ENCODE peak calls at places on chromosomes 5 and 9, in seven cellular contexts. One of them, this sample, is unnamed.

GRCh38 chr5:606061-606460 is 6.1 kb upstream of the CEP72 start:
- DNase-seq in A549: no peak
- DNase-seq in HCT116: no peak
- DNase-seq in thyroid gland: no peak
- DNase-seq in upper lobe of left lung: peak
- DNase-seq in testis: no peak
- DNase-seq in Peyer's patch: peak
- DNase-seq in this sample: no peak

GRCh38 chr5:153573326-153574033 is 83.0 kb downstream of the GRIA1 start:
- DNase-seq in A549: no peak
- DNase-seq in HCT116: no peak
- DNase-seq in thyroid gland: peak
- DNase-seq in upper lobe of left lung: peak
- DNase-seq in testis: no peak
- DNase-seq in Peyer's patch: no peak
- DNase-seq in this sample: no peak

GRCh38 chr9:119501374-119501773 is 132.1 kb upstream of the BRINP1 start:
- DNase-seq in A549: no peak
- DNase-seq in HCT116: no peak
- DNase-seq in thyroid gland: no peak
- DNase-seq in upper lobe of left lung: no peak
- DNase-seq in testis: no peak
- DNase-seq in Peyer's patch: no peak
- DNase-seq in this sample: no peak

GRCh38 chr9:135387976-135388375 is 91.6 kb upstream of the PPP1R26 start:
- DNase-seq in A549: no peak
- DNase-seq in HCT116: no peak
- DNase-seq in thyroid gland: no peak
- DNase-seq in upper lobe of left lung: no peak
- DNase-seq in testis: no peak
- DNase-seq in Peyer's patch: no peak
- DNase-seq in this sample: no peak

GRCh38 chr5:157750320-157750719 is 6.8 kb downstream of the LSM11 start:
- DNase-seq in A549: no peak
- DNase-seq in HCT116: no peak
- DNase-seq in thyroid gland: no peak
- DNase-seq in upper lobe of left lung: no peak
- DNase-seq in testis: no peak
- DNase-seq in Peyer's patch: no peak
- DNase-seq in this sample: no peak

GRCh38 chr5:141945511-141946024 is 12.4 kb downstream of the PCDH12 start:
- DNase-seq in A549: no peak
- DNase-seq in HCT116: no peak
- DNase-seq in thyroid gland: no peak
- DNase-seq in upper lobe of left lung: no peak
- DNase-seq in testis: no peak
- DNase-seq in Peyer's patch: peak
- DNase-seq in this sample: no peak

GRCh38 chr5:94691947-94692346 is 73.5 kb downstream of the SLF1 start:
- DNase-seq in A549: peak
- DNase-seq in HCT116: no peak
- DNase-seq in thyroid gland: peak
- DNase-seq in upper lobe of left lung: no peak
- DNase-seq in testis: peak
- DNase-seq in Peyer's patch: no peak
- DNase-seq in this sample: no peak

GRCh38 chr9:69431777-69432176 is 106.8 kb downstream of the ENTREP1 start:
- DNase-seq in A549: no peak
- DNase-seq in HCT116: no peak
- DNase-seq in thyroid gland: no peak
- DNase-seq in upper lobe of left lung: no peak
- DNase-seq in testis: no peak
- DNase-seq in Peyer's patch: no peak
- DNase-seq in this sample: no peak

GRCh38 chr9:37918665-37919165 is 14.8 kb upstream of the SLC25A51 start:
- DNase-seq in A549: no peak
- DNase-seq in HCT116: no peak
- DNase-seq in thyroid gland: no peak
- DNase-seq in upper lobe of left lung: no peak
- DNase-seq in testis: no peak
- DNase-seq in Peyer's patch: no peak
- DNase-seq in this sample: no peak

GRCh38 chr5:152688561-152689274 is 283.6 kb upstream of the NMUR2 start:
- DNase-seq in A549: peak
- DNase-seq in HCT116: no peak
- DNase-seq in thyroid gland: peak
- DNase-seq in upper lobe of left lung: peak
- DNase-seq in testis: no peak
- DNase-seq in Peyer's patch: no peak
- DNase-seq in this sample: no peak

GRCh38 chr5:172454355-172455086 is at the start of gene SH3PXD2B:
- DNase-seq in A549: peak
- DNase-seq in HCT116: no peak
- DNase-seq in thyroid gland: peak
- DNase-seq in upper lobe of left lung: peak
- DNase-seq in testis: no peak
- DNase-seq in Peyer's patch: peak
- DNase-seq in this sample: peak

GRCh38 chr9:14710804-14711203 is 11.7 kb downstream of the CER1 start:
- DNase-seq in A549: no peak
- DNase-seq in HCT116: no peak
- DNase-seq in thyroid gland: no peak
- DNase-seq in upper lobe of left lung: no peak
- DNase-seq in testis: no peak
- DNase-seq in Peyer's patch: no peak
- DNase-seq in this sample: no peak

GRCh38 chr5:74240783-74241750 is 399.5 kb downstream of the ENC1 start:
- DNase-seq in A549: no peak
- DNase-seq in HCT116: no peak
- DNase-seq in thyroid gland: no peak
- DNase-seq in upper lobe of left lung: no peak
- DNase-seq in testis: peak
- DNase-seq in Peyer's patch: no peak
- DNase-seq in this sample: no peak

GRCh38 chr5:110735545-110735944 is 3.3 kb upstream of the SLC25A46 start:
- DNase-seq in A549: no peak
- DNase-seq in HCT116: no peak
- DNase-seq in thyroid gland: no peak
- DNase-seq in upper lobe of left lung: no peak
- DNase-seq in testis: no peak
- DNase-seq in Peyer's patch: no peak
- DNase-seq in this sample: no peak

GRCh38 chr5:110738503-110738811 is 350 bp upstream of the SLC25A46 start:
- DNase-seq in A549: no peak
- DNase-seq in HCT116: no peak
- DNase-seq in thyroid gland: no peak
- DNase-seq in upper lobe of left lung: no peak
- DNase-seq in testis: no peak
- DNase-seq in Peyer's patch: no peak
- DNase-seq in this sample: no peak

GRCh38 chr5:110734101-110734500 is 4.7 kb upstream of the SLC25A46 start:
- DNase-seq in A549: no peak
- DNase-seq in HCT116: no peak
- DNase-seq in thyroid gland: no peak
- DNase-seq in upper lobe of left lung: no peak
- DNase-seq in testis: no peak
- DNase-seq in Peyer's patch: no peak
- DNase-seq in this sample: no peak

GRCh38 chr5:110736763-110737162 is 2.0 kb upstream of the SLC25A46 start:
- DNase-seq in A549: no peak
- DNase-seq in HCT116: no peak
- DNase-seq in thyroid gland: no peak
- DNase-seq in upper lobe of left lung: no peak
- DNase-seq in testis: no peak
- DNase-seq in Peyer's patch: no peak
- DNase-seq in this sample: no peak

DNA sequence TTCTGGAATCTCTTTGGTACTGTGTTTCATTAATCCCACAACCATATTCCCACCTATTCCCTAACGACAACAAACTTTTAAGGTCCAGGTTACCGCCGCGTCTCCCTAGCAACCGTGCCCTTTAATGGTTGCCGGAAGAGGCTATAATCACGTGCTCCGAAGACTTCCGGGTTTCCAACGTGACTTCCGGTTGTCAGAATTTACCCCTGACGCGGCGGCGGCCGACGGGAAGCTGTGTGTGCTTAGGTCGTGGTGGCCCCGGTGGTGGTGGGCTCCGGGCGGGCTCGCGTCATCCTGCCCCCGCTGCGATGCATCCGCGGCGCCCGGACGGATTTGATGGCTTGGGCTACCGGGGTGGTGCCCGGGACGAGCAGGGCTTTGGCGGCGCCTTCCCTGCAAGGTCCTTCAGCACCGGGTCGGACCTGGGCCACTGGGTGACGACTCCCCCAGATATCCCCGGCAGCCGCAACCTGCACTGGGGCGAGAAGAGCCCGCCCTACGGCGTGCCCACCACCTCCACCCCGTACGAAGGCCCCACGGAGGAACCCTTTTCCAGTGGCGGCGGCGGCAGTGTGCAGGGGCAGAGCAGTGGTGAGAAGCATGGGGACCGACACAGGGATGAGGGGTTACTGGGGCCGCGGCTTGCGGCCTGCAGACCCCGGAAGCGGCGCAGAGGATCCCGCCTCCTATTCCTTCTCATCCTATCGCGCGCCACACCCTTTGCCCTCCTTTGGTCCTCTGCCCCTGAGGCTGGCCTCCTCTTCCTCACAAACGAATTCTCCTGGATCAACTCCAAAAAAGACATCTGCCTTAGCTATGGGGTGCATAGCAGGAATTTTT is at the start of gene SLC25A46:
- DNase-seq in A549: peak
- DNase-seq in HCT116: peak
- DNase-seq in thyroid gland: peak
- DNase-seq in upper lobe of left lung: peak
- DNase-seq in testis: peak
- DNase-seq in Peyer's patch: peak
- DNase-seq in this sample: peak
- TF ChIP-seq POLR2A in A549: peak
- TF ChIP-seq POLR2A in HCT116: no peak
- TF ChIP-seq POLR2A in thyroid gland: peak
- TF ChIP-seq POLR2A in upper lobe of left lung: no peak
- TF ChIP-seq POLR2A in testis: no peak
- TF ChIP-seq POLR2A in Peyer's patch: peak
- TF ChIP-seq POLR2A in this sample: peak

DNA sequence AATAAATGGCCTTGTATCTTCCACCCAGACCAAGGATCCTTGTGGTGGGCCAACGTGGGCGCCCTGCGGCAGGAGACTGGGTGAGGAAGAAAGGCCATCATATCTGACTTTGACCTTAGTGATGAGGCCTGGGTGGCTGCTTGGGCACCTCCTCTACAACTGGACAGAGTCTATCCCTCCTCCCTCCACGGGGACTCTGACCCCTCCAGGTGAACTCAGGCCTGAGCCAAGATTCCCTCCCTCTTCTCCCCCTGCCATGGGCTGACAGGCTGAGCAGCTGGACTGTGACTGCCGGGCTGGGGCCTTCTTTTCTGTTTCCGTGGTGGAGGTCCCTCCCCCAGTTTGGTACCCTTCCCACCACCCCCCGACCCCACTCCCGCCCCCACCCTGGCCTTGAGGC is 1.4 kb upstream of the PHYHD1 start:
- DNase-seq in A549: no peak
- DNase-seq in HCT116: no peak
- DNase-seq in thyroid gland: no peak
- DNase-seq in upper lobe of left lung: no peak
- DNase-seq in testis: no peak
- DNase-seq in Peyer's patch: peak
- DNase-seq in this sample: no peak
- TF ChIP-seq POLR2A in A549: no peak
- TF ChIP-seq POLR2A in HCT116: no peak
- TF ChIP-seq POLR2A in thyroid gland: no peak
- TF ChIP-seq POLR2A in upper lobe of left lung: no peak
- TF ChIP-seq POLR2A in testis: no peak
- TF ChIP-seq POLR2A in Peyer's patch: no peak
- TF ChIP-seq POLR2A in this sample: no peak

GRCh38 chr5:143275871-143276363 is 127.6 kb downstream of the NR3C1 start:
- DNase-seq in A549: no peak
- DNase-seq in HCT116: no peak
- DNase-seq in thyroid gland: no peak
- DNase-seq in upper lobe of left lung: no peak
- DNase-seq in testis: no peak
- DNase-seq in Peyer's patch: no peak
- DNase-seq in this sample: no peak
- TF ChIP-seq POLR2A in A549: no peak
- TF ChIP-seq POLR2A in HCT116: no peak
- TF ChIP-seq POLR2A in thyroid gland: no peak
- TF ChIP-seq POLR2A in upper lobe of left lung: no peak
- TF ChIP-seq POLR2A in testis: no peak
- TF ChIP-seq POLR2A in Peyer's patch: no peak
- TF ChIP-seq POLR2A in this sample: no peak

GRCh38 chr9:129835860-129836223 is 584 bp downstream of the USP20 start:
- DNase-seq in A549: no peak
- DNase-seq in HCT116: no peak
- DNase-seq in thyroid gland: no peak
- DNase-seq in upper lobe of left lung: peak
- DNase-seq in testis: no peak
- DNase-seq in Peyer's patch: no peak
- DNase-seq in this sample: peak

GRCh38 chr9:129832957-129833356 is 2.1 kb downstream of the C9orf78 start:
- DNase-seq in A549: no peak
- DNase-seq in HCT116: no peak
- DNase-seq in thyroid gland: no peak
- DNase-seq in upper lobe of left lung: no peak
- DNase-seq in testis: no peak
- DNase-seq in Peyer's patch: no peak
- DNase-seq in this sample: no peak

GRCh38 chr9:129836342-129837007 is 1.2 kb downstream of the USP20 start:
- DNase-seq in A549: no peak
- DNase-seq in HCT116: no peak
- DNase-seq in thyroid gland: no peak
- DNase-seq in upper lobe of left lung: peak
- DNase-seq in testis: no peak
- DNase-seq in Peyer's patch: no peak
- DNase-seq in this sample: peak

GRCh38 chr9:129834489-129835127 is 467 bp downstream of the C9orf78 start:
- DNase-seq in A549: no peak
- DNase-seq in HCT116: no peak
- DNase-seq in thyroid gland: no peak
- DNase-seq in upper lobe of left lung: no peak
- DNase-seq in testis: no peak
- DNase-seq in Peyer's patch: no peak
- DNase-seq in this sample: peak

DNA sequence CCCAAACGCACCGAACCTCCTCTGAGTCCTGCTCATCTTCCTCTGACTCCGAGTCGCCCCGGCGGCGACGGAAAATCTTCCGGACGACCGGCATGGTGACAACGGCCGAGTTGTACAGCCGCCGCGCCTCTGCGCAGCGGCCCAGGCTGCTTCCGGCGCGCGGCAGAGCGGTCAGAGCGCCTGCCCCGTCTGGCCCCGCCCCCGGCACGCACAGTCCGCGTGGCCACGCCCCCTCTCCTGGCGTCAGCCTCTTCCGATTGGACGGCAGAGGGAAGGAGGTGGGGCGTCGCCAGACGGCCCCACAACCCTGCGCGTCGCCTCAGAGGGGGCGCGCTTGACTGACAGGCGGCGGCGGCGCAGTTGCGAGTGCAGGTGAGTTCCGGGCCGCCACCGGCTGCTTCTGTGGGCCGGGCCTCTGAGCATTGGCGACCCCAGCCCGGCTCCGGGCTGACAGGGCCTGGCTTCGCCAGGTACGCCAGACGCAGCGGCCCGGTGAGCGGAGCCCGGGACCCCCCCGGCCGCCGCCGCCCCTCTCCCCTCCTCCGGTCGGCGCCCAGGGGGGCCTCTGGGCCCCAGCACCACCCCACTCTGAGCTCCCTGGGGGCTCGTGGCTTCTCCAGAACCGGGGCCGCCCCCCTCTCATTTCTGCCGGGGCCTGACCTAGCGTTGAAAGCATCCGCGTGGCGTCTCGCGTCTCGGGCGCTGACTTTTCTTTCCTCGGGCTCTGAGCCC is at the start of the genes C9orf78 and USP20:
- DNase-seq in A549: peak
- DNase-seq in HCT116: peak
- DNase-seq in thyroid gland: peak
- DNase-seq in upper lobe of left lung: peak
- DNase-seq in testis: peak
- DNase-seq in Peyer's patch: peak
- DNase-seq in this sample: peak
- TF ChIP-seq POLR2A in A549: peak
- TF ChIP-seq POLR2A in HCT116: peak
- TF ChIP-seq POLR2A in thyroid gland: peak
- TF ChIP-seq POLR2A in upper lobe of left lung: no peak
- TF ChIP-seq POLR2A in testis: peak
- TF ChIP-seq POLR2A in Peyer's patch: peak
- TF ChIP-seq POLR2A in this sample: peak